ENCODE peak calls at places on chromosomes 11 and 22, in eight cellular contexts. G is endothelial cell, B is SK-N-SH, Q is upper lobe of right lung, R is GM20000, S is H1, F is heart left ventricle, E is nephron progenitor cell. J is an unnamed sample.

GRCh38 chr11:69637956-69638871 is 2.7 kb upstream of the CCND1 start:
- DNase-seq in G (peak), B (peak), Q (peak), R (no peak), S (no peak), F (peak), E (peak), J (peak)

GRCh38 chr22:46992121-46992731 is 229.8 kb downstream of the TBC1D22A start:
- DNase-seq in G (no peak), B (no peak), Q (no peak), R (no peak), S (no peak), F (no peak), E (no peak), J (no peak)

GRCh38 chr22:41828516-41828915 is 4.4 kb upstream of the SREBF2 start:
- DNase-seq in G (no peak), B (no peak), Q (no peak), R (no peak), S (no peak), F (no peak), E (no peak), J (no peak)

GRCh38 chr11:69351460-69351859 is 57.5 kb downstream of the MYEOV start:
- DNase-seq in G (no peak), B (no peak), Q (no peak), R (no peak), S (no peak), F (no peak), E (no peak), J (no peak)

GRCh38 chr22:38947321-38948112 is 9.9 kb upstream of the APOBEC3A start:
- DNase-seq in G (no peak), B (no peak), Q (no peak), R (no peak), S (no peak), F (no peak), E (no peak), J (no peak)

GRCh38 chr22:32591620-32592019 is 117.0 kb downstream of the FBXO7 start:
- DNase-seq in G (no peak), B (no peak), Q (no peak), R (no peak), S (no peak), F (no peak), E (no peak), J (no peak)

GRCh38 chr11:75453916-75454655 is 21.1 kb upstream of the KLHL35 start:
- DNase-seq in G (no peak), B (no peak), Q (no peak), R (no peak), S (no peak), F (no peak), E (no peak), J (no peak)

GRCh38 chr22:44992166-44992565 is 17.6 kb downstream of the PHF21B start:
- DNase-seq in G (no peak), B (no peak), Q (no peak), R (no peak), S (no peak), F (no peak), E (no peak), J (no peak)

GRCh38 chr22:21975854-21976345 is 6.7 kb downstream of the TOP3B start:
- DNase-seq in G (no peak), B (no peak), Q (no peak), R (no peak), S (no peak), F (no peak), E (no peak), J (no peak)

GRCh38 chr11:11170352-11171084 is 182.5 kb downstream of the CSNK2A3 start:
- DNase-seq in G (no peak), B (no peak), Q (no peak), R (no peak), S (no peak), F (no peak), E (no peak), J (no peak)

GRCh38 chr22:45090364-45090960 is 73.3 kb upstream of the NUP50 start:
- DNase-seq in G (no peak), B (no peak), Q (no peak), R (no peak), S (peak), F (no peak), E (no peak), J (peak)

GRCh38 chr11:57778318-57779037 is 16.9 kb downstream of the CTNND1 start:
- DNase-seq in G (peak), B (peak), Q (peak), R (no peak), S (peak), F (peak), E (peak), J (peak)

GRCh38 chr22:17726561-17727243 is 47.6 kb downstream of the BID start:
- DNase-seq in G (no peak), B (no peak), Q (no peak), R (no peak), S (no peak), F (peak), E (no peak), J (no peak)

GRCh38 chr22:44128961-44129613 is 51.6 kb upstream of the PARVG start:
- DNase-seq in G (no peak), B (no peak), Q (peak), R (no peak), S (no peak), F (no peak), E (no peak), J (no peak)

GRCh38 chr11:44928807-44929206 is 21.9 kb downstream of the TP53I11 start:
- DNase-seq in G (no peak), B (no peak), Q (no peak), R (no peak), S (no peak), F (no peak), E (no peak), J (no peak)

GRCh38 chr11:36402568-36403181 is 106.6 kb downstream of the PRR5L start:
- DNase-seq in G (peak), B (no peak), Q (no peak), R (no peak), S (no peak), F (no peak), E (no peak), J (no peak)

GRCh38 chr11:116836648-116837023 is 786 bp downstream of the APOA1 start:
- DNase-seq in G (no peak), B (no peak), Q (no peak), R (no peak), S (no peak), F (no peak), E (no peak), J (no peak)

DNA sequence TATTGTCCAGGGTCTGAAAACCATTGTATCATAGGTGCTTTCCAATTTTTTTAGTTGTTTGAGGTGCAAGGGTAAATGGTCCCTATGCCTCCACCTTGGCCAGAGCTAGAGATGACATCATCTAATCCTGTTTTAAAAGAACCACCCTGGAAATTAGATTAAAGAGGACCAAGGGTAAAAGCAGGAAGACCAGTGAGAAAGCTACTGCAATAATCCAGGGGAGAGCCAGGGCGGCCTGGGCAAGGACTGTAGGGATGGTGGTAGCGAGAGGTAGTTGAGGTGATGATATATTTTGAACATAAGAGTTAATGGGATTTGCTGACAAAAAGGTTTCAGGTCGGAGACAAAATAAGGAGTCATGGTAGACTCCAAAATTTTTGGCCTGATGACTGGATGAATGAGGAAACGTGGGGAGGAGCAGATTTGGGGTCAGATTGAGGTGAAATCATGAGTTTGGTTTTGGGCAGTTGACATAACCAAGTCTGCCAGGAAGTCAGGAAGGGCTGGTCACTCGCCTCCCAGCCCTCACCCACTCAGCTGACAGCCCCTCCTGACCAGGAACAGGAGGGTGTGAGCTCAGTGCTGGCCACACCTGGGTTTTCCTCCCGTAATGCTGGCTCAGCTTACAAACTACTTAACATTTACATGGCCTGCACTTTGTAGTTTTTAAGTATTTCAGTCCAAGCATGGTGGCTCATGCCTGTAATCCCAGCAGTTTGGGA is 23.0 kb downstream of the SCN4B start:
- DNase-seq in G (no peak), B (no peak), Q (peak), R (no peak), S (no peak), F (no peak), E (no peak), J (no peak)
- TF ChIP-seq CTCF in G (no peak), B (no peak), Q (no peak), R (no peak), S (no peak), F (no peak), E (no peak), J (no peak)

GRCh38 chr11:86676533-86677154 is 4.2 kb upstream of the ME3 start:
- DNase-seq in G (peak), B (peak), Q (no peak), R (peak), S (no peak), F (no peak), E (no peak), J (no peak)
- TF ChIP-seq CTCF in G (peak), B (peak), Q (peak), R (peak), S (peak), F (no peak), E (no peak), J (peak)

DNA sequence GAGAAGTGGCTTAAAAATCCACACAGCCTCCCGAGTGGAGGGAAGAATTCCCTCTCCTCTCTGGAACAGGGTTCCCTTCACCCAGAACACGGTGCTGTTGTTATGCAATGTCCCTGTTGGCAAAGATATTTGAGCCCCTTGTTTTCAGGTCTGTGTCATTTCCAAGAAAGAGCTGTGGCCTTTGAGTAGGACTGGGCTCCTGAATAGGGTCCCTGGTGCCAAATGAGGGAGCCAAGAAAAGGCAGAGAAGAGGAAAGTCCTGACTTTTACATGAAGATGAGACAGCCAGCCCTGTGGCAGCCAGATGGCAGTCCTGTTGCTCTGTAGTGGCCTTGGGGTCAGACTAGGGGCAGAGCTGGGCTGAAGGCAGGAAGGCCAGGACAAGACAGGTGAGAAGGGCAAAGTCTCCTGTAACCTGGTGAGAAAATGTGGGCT is 51.2 kb upstream of the ELF5 start:
- DNase-seq in G (no peak), B (no peak), Q (no peak), R (no peak), S (no peak), F (no peak), E (no peak), J (no peak)
- TF ChIP-seq CTCF in G (no peak), B (no peak), Q (no peak), R (no peak), S (peak), F (no peak), E (no peak), J (no peak)

DNA sequence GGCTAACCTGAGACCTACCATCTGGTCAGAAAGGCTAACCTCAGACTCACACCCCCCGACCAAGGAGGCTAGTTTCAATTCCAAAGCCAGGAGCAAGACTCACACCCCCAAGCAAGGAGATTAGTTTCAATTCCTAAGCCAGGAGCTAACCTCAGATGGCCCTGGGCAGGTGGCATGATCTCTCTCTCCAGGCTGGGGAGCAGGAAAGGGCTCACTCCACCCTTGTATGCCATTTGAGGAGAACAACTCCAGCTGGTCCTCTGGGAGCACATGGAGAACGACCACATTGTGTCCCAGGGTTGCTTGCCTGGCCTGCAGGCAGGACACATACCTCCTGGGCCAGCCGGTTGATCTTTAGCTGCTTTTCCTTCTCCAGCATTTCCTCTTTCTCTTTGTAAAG is 32.6 kb downstream of the USH1C start:
- DNase-seq in G (no peak), B (no peak), Q (no peak), R (no peak), S (no peak), F (no peak), E (no peak), J (no peak)
- TF ChIP-seq CTCF in G (no peak), B (no peak), Q (no peak), R (no peak), S (no peak), F (no peak), E (no peak), J (no peak)

DNA sequence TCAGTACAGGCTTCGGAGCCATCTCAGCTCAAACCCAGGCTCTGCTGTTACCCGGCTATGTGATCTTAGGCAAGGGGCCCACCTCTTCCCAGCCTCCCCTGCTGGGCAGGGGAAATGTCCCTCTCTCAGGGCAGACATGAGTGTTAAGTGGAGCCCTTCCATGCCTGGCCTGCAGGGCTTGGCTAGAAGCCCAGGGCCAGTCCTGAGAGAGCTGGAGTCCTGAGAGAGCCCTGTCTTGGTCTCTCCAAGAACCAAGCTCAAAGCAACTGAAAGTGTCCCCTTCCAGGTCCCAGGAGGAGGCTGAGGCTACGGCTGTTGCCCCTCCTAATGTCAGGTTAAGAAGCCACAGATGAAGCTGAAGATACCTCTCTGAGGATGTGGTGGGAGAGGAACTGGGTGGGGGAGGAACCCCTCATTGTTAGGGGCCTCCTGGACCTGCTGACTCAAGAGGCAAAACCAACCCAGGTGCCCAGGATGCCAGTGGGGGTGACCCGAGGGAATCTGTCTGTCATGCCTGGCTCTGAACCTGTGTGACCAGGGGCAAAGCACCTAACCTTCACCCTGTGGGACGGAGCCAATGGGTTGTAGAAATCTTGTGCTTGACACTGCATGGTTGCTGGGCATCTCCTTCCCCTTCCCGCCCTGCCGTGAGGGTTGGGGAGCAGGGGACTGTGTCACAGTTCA is 4.2 kb downstream of the ZP1 start:
- DNase-seq in G (no peak), B (peak), Q (peak), R (no peak), S (no peak), F (peak), E (no peak), J (no peak)
- TF ChIP-seq CTCF in G (no peak), B (no peak), Q (peak), R (no peak), S (no peak), F (peak), E (no peak), J (no peak)

GRCh38 chr11:9203715-9204311 is 61.3 kb downstream of the DENND5A start:
- DNase-seq in G (no peak), B (peak), Q (no peak), R (peak), S (no peak), F (no peak), E (no peak), J (no peak)
- TF ChIP-seq CTCF in G (no peak), B (no peak), Q (no peak), R (no peak), S (peak), F (peak), E (no peak), J (no peak)

GRCh38 chr22:18980829-18981228 is 44.7 kb upstream of the PRODH start:
- DNase-seq in G (no peak), B (no peak), Q (no peak), R (no peak), S (no peak), F (no peak), E (no peak), J (no peak)
- TF ChIP-seq CTCF in G (no peak), B (no peak), Q (no peak), R (no peak), S (no peak), F (no peak), E (no peak), J (no peak)

DNA sequence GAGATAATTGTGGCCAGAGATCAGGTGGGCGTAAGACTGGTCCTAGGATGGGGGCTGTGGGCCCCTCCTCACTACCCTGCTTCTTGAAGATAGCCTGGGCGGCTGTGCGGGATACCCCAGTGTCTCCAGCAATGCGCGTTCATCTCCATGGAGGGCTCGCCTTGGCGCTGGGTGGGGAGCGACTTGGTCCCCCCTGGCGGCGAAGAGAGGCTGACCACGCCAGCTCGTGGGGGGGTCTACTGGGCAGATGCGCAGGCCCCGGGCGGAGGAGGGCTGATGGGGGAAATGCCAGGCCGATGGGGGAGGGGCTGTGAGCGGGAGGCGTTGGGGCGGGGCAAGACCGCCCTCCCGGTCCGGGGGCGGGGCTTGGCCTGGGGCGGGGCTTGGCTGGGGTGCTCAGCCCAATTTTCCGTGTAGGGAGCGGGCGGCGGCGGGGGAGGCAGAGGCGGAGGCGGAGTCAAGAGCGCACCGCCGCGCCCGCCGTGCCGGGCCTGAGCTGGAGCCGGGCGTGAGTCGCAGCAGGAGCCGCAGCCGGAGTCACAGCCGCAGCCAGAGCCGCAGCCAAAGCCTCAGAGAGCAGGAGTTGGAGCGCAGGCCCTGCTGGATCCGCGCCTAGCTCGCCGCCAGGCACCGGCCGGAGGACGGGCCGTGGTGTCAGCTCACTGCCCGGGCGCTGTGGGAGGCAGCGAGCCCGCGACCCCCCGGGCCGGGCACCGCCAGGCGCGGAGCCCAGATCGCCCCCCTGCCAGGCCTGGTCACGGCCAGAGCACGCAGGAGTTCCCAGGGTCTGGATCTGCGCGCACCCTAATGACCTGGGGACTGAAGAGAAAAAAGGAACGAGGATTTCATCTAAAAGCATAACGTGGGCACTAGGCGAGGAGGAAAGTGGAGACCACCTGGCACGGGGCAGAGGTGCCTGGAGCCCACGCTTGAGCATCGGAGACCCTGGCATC is at the start of gene SLC35E4:
- DNase-seq in G (peak), B (peak), Q (peak), R (peak), S (peak), F (peak), E (peak), J (peak)
- TF ChIP-seq CTCF in G (no peak), B (peak), Q (peak), R (no peak), S (no peak), F (peak), E (no peak), J (peak)

GRCh38 chr22:50473088-50473487 is 1.7 kb downstream of the SBF1 start:
- DNase-seq in G (no peak), B (no peak), Q (no peak), R (no peak), S (no peak), F (no peak), E (no peak), J (no peak)
- TF ChIP-seq CTCF in G (no peak), B (no peak), Q (peak), R (peak), S (peak), F (no peak), E (no peak), J (peak)

GRCh38 chr11:77372736-77373135 is 71.2 kb upstream of the GDPD4 start:
- DNase-seq in G (no peak), B (no peak), Q (no peak), R (no peak), S (no peak), F (no peak), E (no peak), J (no peak)

GRCh38 chr11:77374108-77374507 is 72.6 kb upstream of the GDPD4 start:
- DNase-seq in G (no peak), B (no peak), Q (no peak), R (no peak), S (no peak), F (no peak), E (no peak), J (no peak)

GRCh38 chr11:77371646-77372045 is 70.2 kb upstream of the GDPD4 start:
- DNase-seq in G (no peak), B (no peak), Q (no peak), R (no peak), S (no peak), F (no peak), E (no peak), J (no peak)

GRCh38 chr11:77374611-77375031 is 73.1 kb upstream of the GDPD4 start:
- DNase-seq in G (no peak), B (no peak), Q (no peak), R (no peak), S (no peak), F (no peak), E (no peak), J (no peak)

GRCh38 chr11:77370217-77370616 is 68.7 kb upstream of the GDPD4 start:
- DNase-seq in G (no peak), B (no peak), Q (no peak), R (no peak), S (no peak), F (no peak), E (no peak), J (no peak)
- TF ChIP-seq CTCF in G (no peak), B (peak), Q (no peak), R (no peak), S (peak), F (no peak), E (no peak), J (no peak)